ENCODE peak calls at places on chromosomes 3 and 15, in seven cellular contexts. One of them, this sample, is unnamed.

GRCh38 chr3:134055661-134056060 is 25.9 kb upstream of the SLCO2A1 start:
- DNase-seq in SJSA1: no peak
- DNase-seq in skeletal muscle cell: no peak
- DNase-seq in activated CD8-positive, alpha-beta memory T cell treated with anti-CD3 and anti-CD28 coated beads for 1 hour: no peak
- DNase-seq in tibial artery: no peak
- DNase-seq in NCI-H2029 treated with DMSO at 0.1 percent for 48 hours: no peak
- DNase-seq in lower leg skin: peak
- DNase-seq in this sample: no peak

GRCh38 chr3:65996605-65997004 is 42.1 kb downstream of the MAGI1 start:
- DNase-seq in SJSA1: no peak
- DNase-seq in skeletal muscle cell: no peak
- DNase-seq in activated CD8-positive, alpha-beta memory T cell treated with anti-CD3 and anti-CD28 coated beads for 1 hour: no peak
- DNase-seq in tibial artery: no peak
- DNase-seq in NCI-H2029 treated with DMSO at 0.1 percent for 48 hours: no peak
- DNase-seq in lower leg skin: no peak
- DNase-seq in this sample: no peak

GRCh38 chr3:48395714-48396113 is 23.7 kb downstream of the FBXW12 start:
- DNase-seq in SJSA1: no peak
- DNase-seq in skeletal muscle cell: no peak
- DNase-seq in activated CD8-positive, alpha-beta memory T cell treated with anti-CD3 and anti-CD28 coated beads for 1 hour: no peak
- DNase-seq in tibial artery: no peak
- DNase-seq in NCI-H2029 treated with DMSO at 0.1 percent for 48 hours: no peak
- DNase-seq in lower leg skin: peak
- DNase-seq in this sample: no peak

GRCh38 chr3:58628823-58629562 is 37.6 kb downstream of the FAM3D start:
- DNase-seq in SJSA1: peak
- DNase-seq in skeletal muscle cell: peak
- DNase-seq in activated CD8-positive, alpha-beta memory T cell treated with anti-CD3 and anti-CD28 coated beads for 1 hour: no peak
- DNase-seq in tibial artery: no peak
- DNase-seq in NCI-H2029 treated with DMSO at 0.1 percent for 48 hours: no peak
- DNase-seq in lower leg skin: no peak
- DNase-seq in this sample: no peak

GRCh38 chr3:2653706-2654105 is 456.5 kb downstream of the IL5RA start:
- DNase-seq in SJSA1: no peak
- DNase-seq in skeletal muscle cell: no peak
- DNase-seq in activated CD8-positive, alpha-beta memory T cell treated with anti-CD3 and anti-CD28 coated beads for 1 hour: no peak
- DNase-seq in tibial artery: no peak
- DNase-seq in NCI-H2029 treated with DMSO at 0.1 percent for 48 hours: no peak
- DNase-seq in lower leg skin: no peak
- DNase-seq in this sample: no peak

GRCh38 chr3:108090066-108090700 is 648 bp downstream of the CD47 start:
- DNase-seq in SJSA1: peak
- DNase-seq in skeletal muscle cell: no peak
- DNase-seq in activated CD8-positive, alpha-beta memory T cell treated with anti-CD3 and anti-CD28 coated beads for 1 hour: no peak
- DNase-seq in tibial artery: peak
- DNase-seq in NCI-H2029 treated with DMSO at 0.1 percent for 48 hours: peak
- DNase-seq in lower leg skin: peak
- DNase-seq in this sample: peak

GRCh38 chr3:116423365-116423764 is 21.9 kb downstream of the LSAMP start:
- DNase-seq in SJSA1: no peak
- DNase-seq in skeletal muscle cell: no peak
- DNase-seq in activated CD8-positive, alpha-beta memory T cell treated with anti-CD3 and anti-CD28 coated beads for 1 hour: no peak
- DNase-seq in tibial artery: no peak
- DNase-seq in NCI-H2029 treated with DMSO at 0.1 percent for 48 hours: peak
- DNase-seq in lower leg skin: no peak
- DNase-seq in this sample: no peak

GRCh38 chr3:127441764-127442163 is 148.8 kb downstream of the TPRA1 start:
- DNase-seq in SJSA1: no peak
- DNase-seq in skeletal muscle cell: no peak
- DNase-seq in activated CD8-positive, alpha-beta memory T cell treated with anti-CD3 and anti-CD28 coated beads for 1 hour: no peak
- DNase-seq in tibial artery: peak
- DNase-seq in NCI-H2029 treated with DMSO at 0.1 percent for 48 hours: no peak
- DNase-seq in lower leg skin: peak
- DNase-seq in this sample: peak

GRCh38 chr15:62021991-62022600 is 38.2 kb downstream of the VPS13C start:
- DNase-seq in SJSA1: no peak
- DNase-seq in skeletal muscle cell: no peak
- DNase-seq in activated CD8-positive, alpha-beta memory T cell treated with anti-CD3 and anti-CD28 coated beads for 1 hour: no peak
- DNase-seq in tibial artery: no peak
- DNase-seq in NCI-H2029 treated with DMSO at 0.1 percent for 48 hours: no peak
- DNase-seq in lower leg skin: no peak
- DNase-seq in this sample: no peak

GRCh38 chr15:98683821-98684220 is 35.5 kb downstream of the IGF1R start:
- DNase-seq in SJSA1: no peak
- DNase-seq in skeletal muscle cell: no peak
- DNase-seq in activated CD8-positive, alpha-beta memory T cell treated with anti-CD3 and anti-CD28 coated beads for 1 hour: no peak
- DNase-seq in tibial artery: no peak
- DNase-seq in NCI-H2029 treated with DMSO at 0.1 percent for 48 hours: no peak
- DNase-seq in lower leg skin: no peak
- DNase-seq in this sample: no peak

GRCh38 chr3:148227534-148227933 is 470.2 kb upstream of the AGTR1 start:
- DNase-seq in SJSA1: no peak
- DNase-seq in skeletal muscle cell: no peak
- DNase-seq in activated CD8-positive, alpha-beta memory T cell treated with anti-CD3 and anti-CD28 coated beads for 1 hour: no peak
- DNase-seq in tibial artery: no peak
- DNase-seq in NCI-H2029 treated with DMSO at 0.1 percent for 48 hours: no peak
- DNase-seq in lower leg skin: no peak
- DNase-seq in this sample: no peak

GRCh38 chr3:69189487-69189886 is 67.1 kb upstream of the LMOD3 start:
- DNase-seq in SJSA1: no peak
- DNase-seq in skeletal muscle cell: no peak
- DNase-seq in activated CD8-positive, alpha-beta memory T cell treated with anti-CD3 and anti-CD28 coated beads for 1 hour: no peak
- DNase-seq in tibial artery: no peak
- DNase-seq in NCI-H2029 treated with DMSO at 0.1 percent for 48 hours: no peak
- DNase-seq in lower leg skin: no peak
- DNase-seq in this sample: no peak

This sample was measured in osteocyte.